ENCODE peak calls at places on chromosomes 6 and 20, in eight cellular contexts. One of them, this sample, is unnamed.

GRCh38 chr20:57104113-57104512 is 162.3 kb downstream of the BMP7 start:
- DNase-seq in astrocyte: no peak
- DNase-seq in left lung: no peak
- DNase-seq in uterus: no peak
- DNase-seq in adrenal gland: no peak
- DNase-seq in testis: no peak
- DNase-seq in OCI-LY7: no peak
- DNase-seq in HCT116: no peak
- DNase-seq in this sample: no peak

GRCh38 chr20:2312876-2313275 is 17.1 kb downstream of the TGM3 start:
- DNase-seq in adrenal gland: no peak
- DNase-seq in HCT116: no peak
- DNase-seq in testis: no peak
- DNase-seq in OCI-LY7: no peak
- DNase-seq in uterus: no peak
- DNase-seq in astrocyte: no peak
- DNase-seq in left lung: no peak
- DNase-seq in this sample: no peak

GRCh38 chr6:82750570-82750969 is 315.1 kb downstream of the UBE3D start:
- DNase-seq in astrocyte: peak
- DNase-seq in testis: no peak
- DNase-seq in uterus: no peak
- DNase-seq in left lung: no peak
- DNase-seq in HCT116: no peak
- DNase-seq in adrenal gland: no peak
- DNase-seq in OCI-LY7: no peak
- DNase-seq in this sample: no peak

GRCh38 chr6:40112350-40112749 is 178.1 kb upstream of the MOCS1 start:
- DNase-seq in left lung: no peak
- DNase-seq in adrenal gland: no peak
- DNase-seq in uterus: no peak
- DNase-seq in OCI-LY7: no peak
- DNase-seq in astrocyte: no peak
- DNase-seq in HCT116: no peak
- DNase-seq in testis: no peak
- DNase-seq in this sample: no peak

GRCh38 chr6:168648240-168648639 is 207.3 kb downstream of the SMOC2 start:
- DNase-seq in adrenal gland: no peak
- DNase-seq in astrocyte: no peak
- DNase-seq in uterus: no peak
- DNase-seq in OCI-LY7: no peak
- DNase-seq in HCT116: no peak
- DNase-seq in testis: peak
- DNase-seq in left lung: no peak
- DNase-seq in this sample: peak

GRCh38 chr6:92329416-92329815 is 1089.9 kb downstream of the EPHA7 start:
- DNase-seq in HCT116: no peak
- DNase-seq in astrocyte: peak
- DNase-seq in OCI-LY7: no peak
- DNase-seq in testis: no peak
- DNase-seq in left lung: no peak
- DNase-seq in adrenal gland: no peak
- DNase-seq in uterus: no peak
- DNase-seq in this sample: no peak

GRCh38 chr6:132929141-132929540 is 114.8 kb downstream of the RPS12 start:
- DNase-seq in adrenal gland: no peak
- DNase-seq in OCI-LY7: no peak
- DNase-seq in astrocyte: peak
- DNase-seq in left lung: no peak
- DNase-seq in testis: no peak
- DNase-seq in HCT116: no peak
- DNase-seq in uterus: no peak
- DNase-seq in this sample: no peak

GRCh38 chr20:5705827-5706226 is 44.4 kb upstream of the SHLD1 start:
- DNase-seq in adrenal gland: no peak
- DNase-seq in uterus: no peak
- DNase-seq in OCI-LY7: no peak
- DNase-seq in HCT116: no peak
- DNase-seq in astrocyte: no peak
- DNase-seq in left lung: no peak
- DNase-seq in testis: no peak
- DNase-seq in this sample: no peak

GRCh38 chr6:68635412-68635705 is 277 bp downstream of the ADGRB3 start:
- DNase-seq in astrocyte: no peak
- DNase-seq in HCT116: no peak
- DNase-seq in OCI-LY7: no peak
- DNase-seq in left lung: no peak
- DNase-seq in adrenal gland: no peak
- DNase-seq in testis: no peak
- DNase-seq in uterus: no peak
- DNase-seq in this sample: no peak
- H3K4me3 ChIP-seq in astrocyte: peak
- H3K4me3 ChIP-seq in HCT116: no peak
- H3K4me3 ChIP-seq in OCI-LY7: no peak
- H3K4me3 ChIP-seq in left lung: peak
- H3K4me3 ChIP-seq in adrenal gland: peak
- H3K4me3 ChIP-seq in testis: peak
- H3K4me3 ChIP-seq in uterus: peak
- H3K4me3 ChIP-seq in this sample: peak

GRCh38 chr6:136289327-136289578 is 393 bp downstream of the BCLAF1 start:
- DNase-seq in uterus: peak
- DNase-seq in testis: peak
- DNase-seq in left lung: peak
- DNase-seq in OCI-LY7: peak
- DNase-seq in HCT116: peak
- DNase-seq in adrenal gland: peak
- DNase-seq in astrocyte: peak
- DNase-seq in this sample: peak

GRCh38 chr6:136289579-136290405 is at the start of gene BCLAF1:
- DNase-seq in astrocyte: peak
- DNase-seq in uterus: peak
- DNase-seq in OCI-LY7: peak
- DNase-seq in left lung: peak
- DNase-seq in HCT116: peak
- DNase-seq in testis: peak
- DNase-seq in adrenal gland: peak
- DNase-seq in this sample: peak

GRCh38 chr6:136290406-136291010 is 862 bp upstream of the BCLAF1 start:
- DNase-seq in testis: peak
- DNase-seq in astrocyte: peak
- DNase-seq in adrenal gland: peak
- DNase-seq in OCI-LY7: peak
- DNase-seq in HCT116: peak
- DNase-seq in uterus: peak
- DNase-seq in left lung: peak
- DNase-seq in this sample: peak

GRCh38 chr6:136284909-136285308 is 4.7 kb downstream of the BCLAF1 start:
- DNase-seq in testis: no peak
- DNase-seq in adrenal gland: no peak
- DNase-seq in astrocyte: peak
- DNase-seq in HCT116: no peak
- DNase-seq in OCI-LY7: no peak
- DNase-seq in left lung: no peak
- DNase-seq in uterus: no peak
- DNase-seq in this sample: no peak

DNA sequence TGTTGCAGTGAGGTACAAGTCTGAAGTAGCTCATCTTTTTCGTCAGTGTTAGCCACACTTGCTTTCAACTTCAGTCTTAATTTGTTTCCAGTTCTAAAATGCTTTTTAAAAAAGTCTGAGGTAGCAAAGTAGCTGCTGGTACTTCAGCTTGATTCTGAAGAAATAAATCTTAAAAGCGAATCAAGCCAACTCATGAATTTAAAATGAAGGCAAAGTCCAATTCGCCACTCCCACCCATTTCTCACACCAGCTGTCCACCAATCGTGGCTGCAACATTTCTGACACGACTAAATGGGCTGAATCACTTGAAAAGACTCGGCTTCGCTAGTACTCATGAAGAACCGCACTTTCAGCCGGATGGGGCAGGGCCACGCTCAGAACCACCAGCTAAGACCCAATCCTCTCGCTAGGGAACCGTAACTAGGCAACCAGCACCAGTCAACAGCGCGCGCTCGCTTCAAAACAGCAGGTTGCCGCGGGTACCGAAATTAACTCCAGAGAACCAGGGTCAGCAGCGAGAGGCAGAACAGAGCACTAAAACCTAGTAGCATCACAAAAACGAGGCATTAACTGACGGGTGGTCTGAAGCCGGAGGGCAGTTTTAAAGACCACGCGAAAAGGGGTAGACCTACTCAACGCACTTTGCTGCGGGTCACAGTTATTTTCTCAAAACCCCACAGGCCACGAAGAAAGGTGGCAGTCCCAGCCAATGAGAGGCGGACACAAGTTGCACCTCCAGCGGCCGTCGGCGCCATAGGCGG is 900 bp downstream of the BCLAF1 start:
- DNase-seq in HCT116: peak
- DNase-seq in adrenal gland: peak
- DNase-seq in uterus: peak
- DNase-seq in astrocyte: peak
- DNase-seq in testis: peak
- DNase-seq in left lung: peak
- DNase-seq in OCI-LY7: peak
- DNase-seq in this sample: peak
- TF ChIP-seq CTCF in HCT116: peak
- TF ChIP-seq CTCF in adrenal gland: peak
- TF ChIP-seq CTCF in uterus: no peak
- TF ChIP-seq CTCF in astrocyte: no peak
- TF ChIP-seq CTCF in testis: peak
- TF ChIP-seq CTCF in left lung: peak
- TF ChIP-seq CTCF in OCI-LY7: peak
- TF ChIP-seq CTCF in this sample: no peak

DNA sequence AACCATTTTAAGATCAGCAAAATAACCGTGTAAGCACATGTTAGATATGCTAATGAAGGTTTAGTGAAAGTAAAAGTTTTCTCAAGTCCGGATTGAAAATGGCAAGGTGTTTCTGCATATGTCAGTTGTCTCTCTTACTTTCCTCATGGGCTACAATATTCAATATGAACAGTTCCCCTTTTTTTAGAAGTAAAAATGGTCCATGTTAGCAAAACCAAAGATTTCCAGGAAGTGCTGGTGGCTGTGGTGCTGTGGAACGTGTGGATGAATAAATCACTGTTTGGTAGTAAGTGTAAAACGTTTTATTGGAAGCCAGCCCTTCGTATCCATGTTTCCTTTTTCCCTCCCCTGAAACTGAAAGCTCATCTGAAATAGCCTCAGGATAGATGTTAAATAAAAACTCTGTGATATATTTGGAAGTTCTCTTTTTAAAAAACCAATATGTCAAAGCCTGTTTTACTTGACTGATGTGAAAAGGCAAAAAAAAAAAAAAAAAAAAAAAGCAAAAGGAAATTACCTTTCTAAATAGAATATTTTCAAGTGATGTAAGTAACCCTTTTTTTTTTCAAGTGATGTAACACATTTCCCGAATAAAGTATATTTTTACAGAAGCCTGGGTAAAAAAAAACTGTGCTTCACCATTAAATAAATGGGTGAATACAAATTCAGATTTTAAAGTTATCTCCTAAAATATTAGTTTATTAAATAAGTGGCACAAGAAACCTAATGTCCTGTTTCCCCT is 41.9 kb downstream of the PLEKHG1 start:
- DNase-seq in uterus: no peak
- DNase-seq in OCI-LY7: peak
- DNase-seq in testis: no peak
- DNase-seq in astrocyte: peak
- DNase-seq in adrenal gland: no peak
- DNase-seq in HCT116: no peak
- DNase-seq in left lung: no peak
- DNase-seq in this sample: no peak
- H3K27ac ChIP-seq in uterus: peak
- H3K27ac ChIP-seq in OCI-LY7: peak
- H3K27ac ChIP-seq in testis: peak
- H3K27ac ChIP-seq in astrocyte: no peak
- H3K27ac ChIP-seq in adrenal gland: no peak
- H3K27ac ChIP-seq in HCT116: no peak
- H3K27ac ChIP-seq in left lung: peak
- H3K27ac ChIP-seq in this sample: peak

DNA sequence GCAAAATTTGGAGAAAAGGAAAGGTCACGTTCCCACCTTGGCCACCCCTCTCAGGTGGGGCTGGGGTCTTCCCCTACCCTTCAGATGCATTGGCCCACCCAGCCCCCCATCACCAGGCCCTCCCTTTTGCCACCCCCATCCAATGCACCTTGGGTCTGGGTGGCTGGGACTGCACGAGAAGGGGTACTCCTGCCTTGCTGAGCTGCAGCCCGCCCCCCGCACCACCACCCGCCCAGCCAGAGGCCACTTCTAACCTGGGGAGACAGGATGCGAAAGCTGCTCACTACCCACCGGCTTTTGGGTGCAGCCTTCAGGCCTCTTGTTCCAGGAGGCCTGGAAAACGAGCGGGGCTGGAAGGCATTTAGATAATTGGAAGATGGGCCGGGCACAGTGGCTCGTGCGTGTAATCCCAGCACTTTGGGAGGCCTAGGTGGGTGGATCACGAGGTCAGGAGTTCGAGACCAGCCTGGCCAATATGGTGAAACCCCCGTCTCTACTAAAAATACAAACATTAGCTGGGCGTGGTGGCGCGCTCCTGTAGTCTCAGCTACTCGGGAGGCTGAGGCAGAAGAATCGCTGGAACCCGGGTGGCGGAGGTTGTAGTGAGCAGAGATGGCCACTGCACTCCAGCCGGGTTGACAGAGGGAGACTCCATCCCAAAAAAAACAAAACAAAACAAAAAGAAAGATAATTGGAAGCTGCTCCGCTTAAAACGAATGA is 1.2 kb upstream of the CDC25B start:
- DNase-seq in adrenal gland: peak
- DNase-seq in HCT116: no peak
- DNase-seq in astrocyte: no peak
- DNase-seq in testis: no peak
- DNase-seq in left lung: no peak
- DNase-seq in OCI-LY7: no peak
- DNase-seq in uterus: no peak
- DNase-seq in this sample: peak
- H3K4me3 ChIP-seq in adrenal gland: peak
- H3K4me3 ChIP-seq in HCT116: peak
- H3K4me3 ChIP-seq in astrocyte: peak
- H3K4me3 ChIP-seq in testis: peak
- H3K4me3 ChIP-seq in left lung: peak
- H3K4me3 ChIP-seq in OCI-LY7: peak
- H3K4me3 ChIP-seq in uterus: peak
- H3K4me3 ChIP-seq in this sample: peak